ENCODE peak calls at places on chromosome 13, in five cellular contexts. J is naive B cell; R is activated naive CD8-positive, alpha-beta T cell treated with anti-CD3 and anti-CD28 coated beads for 36 hours; U is EL; I is AG04450. P is an unnamed sample.

GRCh38 chr13:113472355-113473025 is 18.0 kb downstream of the DCUN1D2 start:
- DNase-seq in J (no peak), R (no peak), U (no peak), I (no peak), P (no peak)

GRCh38 chr13:65095118-65095517 is 2135.0 kb downstream of the PCDH9 start:
- DNase-seq in J (no peak), U (no peak), R (no peak), I (no peak), P (no peak)

GRCh38 chr13:113557013-113557412 is 27.5 kb upstream of the TFDP1 start:
- DNase-seq in R (no peak), J (no peak), U (no peak), I (no peak), P (no peak)

GRCh38 chr13:20145521-20145920 is 15.3 kb downstream of the GJA3 start:
- DNase-seq in J (no peak), U (no peak), I (no peak), R (no peak), P (no peak)

GRCh38 chr13:29522044-29522685 is 73.3 kb downstream of the SLC7A1 start:
- DNase-seq in R (no peak), I (no peak), U (peak; percentile 97), J (no peak), P (no peak)

GRCh38 chr13:48595330-48596127 is 58.2 kb upstream of the CYSLTR2 start:
- DNase-seq in U (peak; percentile 62), R (peak; percentile 38), I (peak; percentile 26), J (no peak), P (peak; percentile 79)

GRCh38 chr13:100633461-100633860 is 41.1 kb downstream of the TMTC4 start:
- DNase-seq in I (peak; percentile 80), J (no peak), U (peak; percentile 67), R (no peak), P (peak; percentile 6)

GRCh38 chr13:30892966-30893365 is 13.1 kb upstream of the MEDAG start:
- DNase-seq in R (peak; percentile 26), J (no peak), U (peak; percentile 31), I (no peak), P (peak; percentile 17)